ENCODE peak calls at places on chromosome 21, in five cellular contexts. R, V, W, X and Y are unnamed samples.

GRCh38 chr21:34029724-34030528 is 43.5 kb upstream of the MRPS6 start:
- DNase-seq in R (peak; percentile 84), V (peak; percentile 23), W (peak; percentile 39), X (peak; percentile 85), Y (peak; percentile 85)

GRCh38 chr21:41207401-41208388 is 39.7 kb downstream of the BACE2 start:
- DNase-seq in R (no peak), V (peak; percentile 3), W (no peak), X (no peak), Y (peak; percentile 80)

GRCh38 chr21:43343992-43344886 is 82.7 kb downstream of the SIK1 start:
- DNase-seq in R (peak; percentile 94), V (no peak), W (no peak), X (no peak), Y (no peak)

GRCh38 chr21:34989337-34990151 is 59.6 kb downstream of the RUNX1 start:
- DNase-seq in R (no peak), V (no peak), W (no peak), X (no peak), Y (no peak)

GRCh38 chr21:35044770-35045538 is 4.1 kb downstream of the RUNX1 start:
- DNase-seq in R (no peak), V (no peak), W (no peak), X (no peak), Y (no peak)

GRCh38 chr21:32698971-32699693 is 28.7 kb downstream of the SYNJ1 start:
- DNase-seq in R (no peak), V (no peak), W (no peak), X (no peak), Y (peak; percentile 61)

GRCh38 chr21:42401164-42401563 is 2.5 kb upstream of the UBASH3A start:
- DNase-seq in R (no peak), V (no peak), W (no peak), X (no peak), Y (no peak)

GRCh38 chr21:33980276-33980916 is 64.8 kb upstream of the ATP5PO start:
- DNase-seq in R (no peak), V (peak; percentile 74), W (no peak), X (no peak), Y (no peak)

GRCh38 chr21:34892196-34892595 is 156.9 kb downstream of the RUNX1 start:
- DNase-seq in R (no peak), V (no peak), W (no peak), X (no peak), Y (peak; percentile 14)

GRCh38 chr21:42028754-42029385 is 18.7 kb upstream of the ZBTB21 start:
- DNase-seq in R (no peak), V (no peak), W (no peak), X (no peak), Y (no peak)

GRCh38 chr21:32463367-32463766 is 50.9 kb downstream of the EVA1C start:
- DNase-seq in R (peak; percentile 90), V (no peak), W (no peak), X (no peak), Y (peak; percentile 68)

GRCh38 chr21:25501448-25501847 is 105.8 kb downstream of the MRPL39 start:
- DNase-seq in R (no peak), V (no peak), W (no peak), X (no peak), Y (no peak)

GRCh38 chr21:23524685-23525084 is 2082.6 kb downstream of the MRPL39 start:
- DNase-seq in R (no peak), V (no peak), W (no peak), X (no peak), Y (no peak)

GRCh38 chr21:44527983-44528633 is 11.9 kb downstream of the KRTAP10-1 start:
- DNase-seq in R (no peak), V (no peak), W (no peak), X (no peak), Y (no peak)

GRCh38 chr21:31559368-31560119 is 99.9 kb upstream of the SOD1 start:
- DNase-seq in R (peak; percentile 94), V (no peak), W (peak; percentile 94), X (no peak), Y (peak; percentile 72)

GRCh38 chr21:31612889-31613785 is 46.4 kb upstream of the SOD1 start:
- DNase-seq in R (no peak), V (no peak), W (no peak), X (no peak), Y (no peak)

GRCh38 chr21:33299181-33299752 is 25.5 kb upstream of the IFNAR1 start:
- DNase-seq in R (no peak), V (no peak), W (no peak), X (no peak), Y (no peak)

GRCh38 chr21:28442624-28443023 is 550.1 kb downstream of the LTN1 start:
- DNase-seq in R (no peak), V (no peak), W (no peak), X (no peak), Y (no peak)

GRCh38 chr21:34908424-34909055 is 140.6 kb downstream of the RUNX1 start:
- DNase-seq in R (peak; percentile 48), V (peak; percentile 90), W (no peak), X (peak; percentile 92), Y (no peak)

GRCh38 chr21:36104306-36105300 is 30.3 kb upstream of the CBR3 start:
- DNase-seq in R (no peak), V (no peak), W (peak; percentile 51), X (peak; percentile 40), Y (peak; percentile 36)

GRCh38 chr21:42850866-42851391 is 28.4 kb downstream of the WDR4 start:
- DNase-seq in R (peak; percentile 36), V (no peak), W (peak; percentile 44), X (peak; percentile 75), Y (no peak)

GRCh38 chr21:28518620-28519019 is 474.1 kb downstream of the LTN1 start:
- DNase-seq in R (no peak), V (no peak), W (no peak), X (no peak), Y (peak; percentile 79)

GRCh38 chr21:24336491-24336890 is 1270.8 kb downstream of the MRPL39 start:
- DNase-seq in R (no peak), V (no peak), W (no peak), X (no peak), Y (no peak)

GRCh38 chr21:27722095-27722494 is 755.2 kb upstream of the ADAMTS5 start:
- DNase-seq in R (no peak), V (no peak), W (no peak), X (no peak), Y (no peak)

GRCh38 chr21:42107177-42107880 is 36.2 kb downstream of the UMODL1 start:
- DNase-seq in R (no peak), V (no peak), W (no peak), X (peak; percentile 47), Y (no peak)

DNA sequence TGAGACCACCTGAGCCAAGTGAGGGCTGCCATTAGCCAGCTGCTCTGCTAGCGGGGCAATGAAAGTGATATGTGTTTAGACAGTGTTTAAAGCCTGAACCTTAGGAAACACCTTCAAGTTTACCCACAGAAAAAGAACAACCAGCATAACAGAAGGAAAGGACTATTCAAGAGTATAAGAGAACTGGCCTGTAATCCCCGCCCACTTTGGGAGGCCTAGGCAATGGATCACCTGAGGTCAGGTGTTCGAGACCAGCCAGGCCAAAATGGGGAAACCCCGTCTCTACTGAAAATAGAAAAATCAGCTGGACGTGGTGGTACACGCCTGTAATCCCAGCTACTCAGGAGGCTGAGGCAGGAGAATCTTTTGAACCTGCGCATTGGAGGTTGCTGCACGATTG is 149.4 kb downstream of the PCP4 start:
- DNase-seq in R (no peak), V (no peak), W (no peak), X (no peak), Y (no peak)
- H3K9me3 ChIP-seq in R (no peaks in the 10 kb centered on the region), V (peaks cover 97% of the 10 kb centered on the region), W (no peaks in the 10 kb centered on the region), X (no peaks in the 10 kb centered on the region), Y (peaks cover 10% of the 10 kb centered on the region)

DNA sequence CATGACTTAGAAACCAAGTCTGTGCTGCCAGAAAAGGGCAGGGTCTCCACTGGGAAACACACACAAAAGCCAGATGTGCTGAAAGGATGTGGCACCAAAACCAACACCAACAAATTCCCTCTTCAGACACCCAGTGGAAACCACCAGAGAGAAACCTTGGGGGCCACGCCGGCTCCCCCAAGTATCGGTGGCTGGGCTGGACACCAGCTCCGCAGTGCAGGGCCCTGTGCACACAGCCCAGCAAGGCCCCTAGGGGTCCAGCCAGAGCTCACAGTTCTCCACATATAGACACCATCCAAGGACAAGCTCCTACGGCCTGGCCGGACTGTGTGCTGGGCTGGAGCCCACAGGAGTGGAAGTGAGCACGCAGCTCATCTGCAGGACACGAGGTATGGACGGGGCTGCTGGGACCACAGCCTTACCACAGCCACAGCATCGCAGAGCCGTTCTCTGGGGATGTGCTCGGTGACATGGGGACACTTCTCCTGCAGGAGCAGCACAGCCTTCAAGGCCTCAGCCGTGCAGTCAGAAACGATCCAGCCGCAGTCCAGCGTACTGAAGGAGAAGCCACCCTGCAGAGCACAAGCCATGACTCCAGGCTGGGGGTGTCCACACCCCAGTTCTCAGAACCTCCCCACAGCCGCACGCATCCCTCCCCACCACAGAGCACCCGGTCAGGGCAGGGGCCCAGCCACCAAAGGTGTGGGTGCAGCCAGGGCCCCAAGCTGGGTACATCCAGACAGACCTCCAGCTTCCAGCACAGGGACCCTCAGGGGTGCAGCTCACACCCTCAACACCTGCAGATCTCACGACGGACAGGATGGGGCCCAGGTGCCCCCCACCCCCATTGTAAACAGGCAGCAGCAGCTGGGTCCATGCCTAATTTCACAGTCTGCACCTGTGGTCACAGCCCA is 21.3 kb downstream of the LSS start:
- DNase-seq in R (no peak), V (no peak), W (no peak), X (no peak), Y (no peak)
- TF ChIP-seq JUN in R (no peak), V (no peak), W (no peak), X (no peak), Y (no peak)

DNA sequence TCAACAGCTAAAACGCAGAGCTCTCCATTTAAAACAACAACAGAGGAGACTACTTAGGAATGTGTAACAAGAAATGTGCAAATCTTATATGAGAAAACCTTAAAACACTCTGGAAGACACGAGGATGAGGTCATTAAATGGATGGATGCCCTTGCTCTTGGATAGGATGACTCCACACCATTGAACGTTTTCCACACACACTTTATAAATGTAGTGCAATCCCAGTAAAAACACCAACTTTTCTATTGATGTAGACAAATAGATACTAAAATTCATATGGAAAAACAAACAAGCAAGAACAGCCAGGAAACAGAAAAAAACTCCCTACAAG is 18.4 kb upstream of the COL6A1 start:
- DNase-seq in R (no peak), V (no peak), W (no peak), X (no peak), Y (no peak)
- H3K9me3 ChIP-seq in R (no peaks in the 10 kb centered on the region), V (peaks cover 4% of the 10 kb centered on the region), W (peaks cover 46% of the 10 kb centered on the region), X (no peaks in the 10 kb centered on the region), Y (no peaks in the 10 kb centered on the region)

GRCh38 chr21:14952916-14953315 is 111.9 kb downstream of the NRIP1 start:
- DNase-seq in R (peak; percentile 13), V (no peak), W (no peak), X (no peak), Y (no peak)

GRCh38 chr21:14957836-14958235 is 107.0 kb downstream of the NRIP1 start:
- DNase-seq in R (no peak), V (no peak), W (no peak), X (no peak), Y (no peak)

GRCh38 chr21:14959343-14959742 is 105.5 kb downstream of the NRIP1 start:
- DNase-seq in R (no peak), V (no peak), W (no peak), X (no peak), Y (no peak)

GRCh38 chr21:14955936-14956520 is 108.8 kb downstream of the NRIP1 start:
- DNase-seq in R (no peak), V (no peak), W (no peak), X (no peak), Y (no peak)

DNA sequence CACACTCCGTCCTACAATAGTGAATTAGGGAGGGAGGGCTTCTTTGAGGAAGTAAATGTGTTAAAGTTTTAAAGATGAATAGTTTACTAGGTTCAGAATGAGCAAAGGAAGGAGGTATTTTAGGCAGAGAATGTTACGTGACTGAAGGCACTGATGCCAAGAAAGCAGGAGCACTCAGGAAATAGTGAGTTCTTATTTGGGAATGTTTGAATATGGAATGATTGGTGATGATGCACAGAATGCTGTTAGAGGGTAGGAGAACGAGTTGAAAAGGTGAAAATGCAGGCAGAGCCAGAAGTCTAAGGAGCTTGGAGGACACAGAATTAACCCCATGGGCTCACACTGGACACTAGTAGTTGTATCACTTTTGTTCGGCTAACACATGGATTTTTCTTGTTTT is 108.0 kb downstream of the NRIP1 start:
- DNase-seq in R (no peak), V (no peak), W (no peak), X (no peak), Y (peak; percentile 15)
- TF ChIP-seq JUN in R (no peak), V (no peak), W (no peak), X (no peak), Y (no peak)